ENCODE peak calls at places on chromosome 1, in four cellular contexts. H, A, W and X are unnamed samples.

GRCh38 chr1:108142773-108143394 is 57.3 kb downstream of the SLC25A24 start:
- DNase-seq in A (no peak), W (no peak), H (no peak), X (peak; percentile 47)

GRCh38 chr1:67429528-67430357 is 459 bp downstream of the SERBP1 start:
- DNase-seq in H (no peak), W (no peak), A (peak; percentile 40), X (no peak)

GRCh38 chr1:39204441-39205081 is at the start of gene MACF1:
- DNase-seq in A (peak; percentile 93), H (no peak), W (peak; percentile 50), X (peak; percentile 98)

GRCh38 chr1:27298632-27299384 is 23.2 kb upstream of the TMEM222 start:
- DNase-seq in W (no peak), H (no peak), A (no peak), X (no peak)

GRCh38 chr1:16167331-16168143 is 11.7 kb upstream of the EPHA2 start:
- DNase-seq in A (peak; percentile 99), H (peak; percentile 82), W (peak; percentile 91), X (no peak)

GRCh38 chr1:200435200-200435780 is 25.5 kb upstream of the ZNF281 start:
- DNase-seq in W (no peak), H (no peak), A (no peak), X (peak; percentile 22)

GRCh38 chr1:93042134-93042821 is 36.8 kb upstream of the MTF2 start:
- DNase-seq in H (no peak), A (no peak), W (no peak), X (no peak)

GRCh38 chr1:192445849-192446489 is 129.2 kb downstream of the RGS21 start:
- DNase-seq in W (no peak), H (no peak), A (peak; percentile 22), X (peak; percentile 60)

GRCh38 chr1:61084560-61084991 is 2.2 kb downstream of the NFIA start:
- DNase-seq in H (no peak), W (no peak), A (no peak), X (no peak)

GRCh38 chr1:19036701-19037605 is 80.5 kb upstream of the IFFO2 start:
- DNase-seq in A (no peak), W (no peak), H (no peak), X (no peak)

GRCh38 chr1:227372662-227373061 is 54.4 kb upstream of the CDC42BPA start:
- DNase-seq in W (no peak), A (no peak), H (no peak), X (peak; percentile 72)

GRCh38 chr1:10429868-10430215 is 391 bp upstream of the CENPS start:
- DNase-seq in H (no peak), A (no peak), W (no peak), X (peak; percentile 17)

GRCh38 chr1:168360151-168360550 is 79.5 kb downstream of the TBX19 start:
- DNase-seq in W (no peak), A (peak; percentile 37), H (no peak), X (no peak)

GRCh38 chr1:50080904-50081586 is 27.7 kb upstream of the ELAVL4 start:
- DNase-seq in H (no peak), A (peak; percentile 70), W (no peak), X (no peak)

GRCh38 chr1:24316659-24317058 is 2.5 kb upstream of the GRHL3 start:
- DNase-seq in W (no peak), A (no peak), H (no peak), X (no peak)
- H3K4me1 ChIP-seq in W (no peaks in the 10 kb centered on the region), A (peaks cover 11% of the 10 kb centered on the region), H (peaks cover 12% of the 10 kb centered on the region), X (peaks cover 9% of the 10 kb centered on the region)

GRCh38 chr1:104238991-104239390 is 489.3 kb downstream of the AMY1C start:
- DNase-seq in A (peak; percentile 26), H (no peak), W (no peak), X (no peak)
- H4K5ac ChIP-seq in A (no peak overlapping the region), H (no peak overlapping the region), W (no peak overlapping the region), X (no peak overlapping the region)

DNA sequence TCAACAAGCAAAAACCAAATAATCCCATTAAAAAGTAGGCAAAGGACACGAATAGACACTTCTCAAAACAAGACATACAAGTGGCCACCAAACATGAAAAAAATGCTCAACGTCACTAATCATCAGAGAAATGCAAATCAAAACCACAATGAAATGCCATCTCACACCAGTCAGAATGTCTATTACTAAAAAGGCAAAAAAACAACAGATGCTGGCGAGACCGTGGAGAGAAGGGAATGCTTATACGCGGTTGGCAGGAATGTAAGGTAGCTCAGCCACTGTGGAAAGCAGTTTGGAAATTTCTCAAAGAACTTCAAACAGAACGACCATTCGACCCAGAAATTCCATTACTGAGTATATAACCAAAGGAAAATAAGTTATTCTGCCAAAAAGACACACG is 145.1 kb upstream of the EDN2 start:
- DNase-seq in H (no peak), W (no peak), A (no peak), X (peak; percentile 85)
- H3K4me1 ChIP-seq in H (no peaks in the 10 kb centered on the region), W (no peaks in the 10 kb centered on the region), A (no peaks in the 10 kb centered on the region), X (peaks cover 26% of the 10 kb centered on the region)

GRCh38 chr1:1988061-1988945 is 15.3 kb downstream of the CFAP74 start:
- DNase-seq in A (no peak), W (no peak), H (no peak), X (no peak)

GRCh38 chr1:1989759-1990158 is 13.8 kb downstream of the CFAP74 start:
- DNase-seq in H (no peak), W (no peak), A (no peak), X (peak; percentile 11)

GRCh38 chr1:1987142-1987510 is 16.5 kb downstream of the CFAP74 start:
- DNase-seq in W (no peak), H (no peak), A (no peak), X (no peak)

GRCh38 chr1:1990222-1990621 is 13.4 kb downstream of the CFAP74 start:
- DNase-seq in H (no peak), W (no peak), A (no peak), X (no peak)

DNA sequence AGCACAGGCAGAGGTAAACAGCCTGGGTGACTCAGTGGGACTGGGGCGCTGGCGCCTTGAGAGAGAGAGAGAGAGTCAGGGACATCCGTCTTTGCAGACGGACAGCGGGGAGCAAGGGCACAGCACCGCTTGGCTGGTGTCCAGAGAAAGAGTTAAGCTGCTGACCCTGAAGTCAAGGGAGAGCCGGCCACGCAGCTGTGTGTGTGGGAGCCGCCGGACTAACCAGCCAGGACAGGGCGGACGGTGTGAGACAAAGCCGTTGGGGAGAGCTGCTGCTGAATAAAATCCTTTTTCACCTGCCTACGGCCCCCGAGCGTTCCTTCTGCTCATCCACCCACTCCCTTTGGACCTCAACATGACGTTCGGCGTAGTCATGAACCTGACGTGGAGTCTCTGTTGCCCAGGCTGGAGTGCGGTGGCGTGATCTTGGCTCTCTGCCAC is 14.5 kb downstream of the CFAP74 start:
- DNase-seq in A (no peak), W (no peak), H (no peak), X (peak; percentile 6)
- H4K5ac ChIP-seq in A (no peak overlapping the region), W (no peak overlapping the region), H (no peak overlapping the region), X (no peak overlapping the region)